ENCODE peak calls at places on chromosome 1, in eight cellular contexts. K is NCI-H187; Z is activated effector memory CD4-positive, alpha-beta T cell treated with Interleukin-2 at 50 U/mL for 16 hours; P is activated CD8-positive, alpha-beta memory T cell treated with anti-CD3 and anti-CD28 coated beads, Interleukin-2, amount 50 U/mL, for 48 hours; D is NCI-H510A treated with DMSO at 0.1 percent for 48 hours; E is T-helper 2 cell; J is Caki2; H is NCI-H345. C is an unnamed sample.

GRCh38 chr1:77678628-77679610 is 3.5 kb downstream of the ZZZ3 start:
- DNase-seq in J (peak; percentile 32), D (no peak), E (no peak), K (no peak), Z (no peak), P (no peak), H (no peak), C (no peak)

GRCh38 chr1:240314845-240315746 is 223.4 kb downstream of the FMN2 start:
- DNase-seq in P (no peak), E (no peak), D (no peak), K (no peak), H (no peak), J (no peak), Z (no peak), C (peak; percentile 41)

GRCh38 chr1:25435315-25436103 is 4.8 kb downstream of the MACO1 start:
- DNase-seq in P (no peak), H (no peak), J (no peak), K (no peak), Z (no peak), D (no peak), E (no peak), C (no peak)

GRCh38 chr1:119631433-119632102 is 16.5 kb downstream of the ZNF697 start:
- DNase-seq in J (no peak), D (no peak), E (no peak), P (no peak), Z (no peak), H (no peak), K (no peak), C (peak; percentile 92)

GRCh38 chr1:33424610-33425009 is 6.3 kb downstream of the PHC2 start:
- DNase-seq in P (no peak), Z (no peak), D (no peak), K (no peak), H (no peak), E (no peak), J (no peak), C (peak; percentile 31)

GRCh38 chr1:24694380-24694843 is 50.8 kb upstream of the CLIC4 start:
- DNase-seq in Z (no peak), D (peak; percentile 67), K (peak; percentile 8), J (no peak), P (no peak), E (no peak), H (peak; percentile 94), C (peak; percentile 47)

GRCh38 chr1:24929876-24930702 is at the start of gene RUNX3:
- DNase-seq in E (peak; percentile 93), K (no peak), D (peak; percentile 63), Z (peak; percentile 90), J (no peak), H (peak; percentile 80), P (peak; percentile 94), C (peak; percentile 88)

GRCh38 chr1:173520799-173521198 is 43.7 kb downstream of the PRDX6 start:
- DNase-seq in E (no peak), P (no peak), D (no peak), J (no peak), K (no peak), Z (no peak), H (no peak), C (no peak)

GRCh38 chr1:38533772-38534472 is 325.6 kb downstream of the RRAGC start:
- DNase-seq in D (no peak), J (no peak), E (no peak), H (no peak), K (no peak), P (no peak), Z (no peak), C (no peak)

GRCh38 chr1:79193211-79194079 is 186.9 kb upstream of the ADGRL4 start:
- DNase-seq in K (no peak), H (peak; percentile 51), Z (no peak), P (no peak), J (peak; percentile 47), E (no peak), D (peak; percentile 94), C (peak; percentile 38)

GRCh38 chr1:201711101-201711597 is 117.8 kb upstream of the IPO9 start:
- DNase-seq in K (no peak), H (no peak), J (no peak), D (no peak), P (no peak), E (no peak), Z (no peak), C (no peak)

GRCh38 chr1:210654176-210654786 is 325.6 kb downstream of the HHAT start:
- DNase-seq in P (no peak), D (no peak), H (peak; percentile 20), Z (no peak), J (peak; percentile 19), E (no peak), K (no peak), C (no peak)

GRCh38 chr1:39701092-39701460 is 9.8 kb upstream of the HPCAL4 start:
- DNase-seq in P (peak; percentile 37), H (no peak), E (no peak), K (no peak), J (no peak), D (peak; percentile 100), Z (no peak), C (no peak)

GRCh38 chr1:182930985-182931384 is 22.0 kb downstream of the SHCBP1L start:
- DNase-seq in E (no peak), J (no peak), Z (no peak), P (no peak), K (no peak), H (no peak), D (no peak), C (no peak)

GRCh38 chr1:23371987-23372386 is 2.4 kb upstream of the ZNF436 start:
- DNase-seq in P (no peak), H (no peak), Z (no peak), D (no peak), K (no peak), E (no peak), J (peak; percentile 57), C (no peak)

GRCh38 chr1:71307451-71307850 is 226.6 kb upstream of the ZRANB2 start:
- DNase-seq in P (no peak), E (no peak), J (no peak), D (no peak), K (no peak), H (no peak), Z (no peak), C (peak; percentile 66)

GRCh38 chr1:194474701-194475100 is 1288.3 kb upstream of the B3GALT2 start:
- DNase-seq in J (no peak), D (no peak), K (no peak), H (no peak), Z (no peak), E (no peak), P (no peak), C (no peak)

C was measured in GM03348.